ENCODE peak calls at places on chromosomes 5 and 9, in four cellular contexts. V is pancreas, O is left lung, B is heart left ventricle. P is an unnamed sample.

GRCh38 chr5:77101298-77101697 is 14.2 kb upstream of the ZBED3 start:
- DNase-seq in O (no peak), V (no peak), B (no peak), P (no peak)

GRCh38 chr9:84419203-84419602 is 78.6 kb upstream of the SLC28A3 start:
- DNase-seq in V (no peak), O (no peak), B (no peak), P (no peak)

GRCh38 chr9:30628915-30629564 is 1755.4 kb upstream of the ACO1 start:
- DNase-seq in O (no peak), V (no peak), B (no peak), P (no peak)

GRCh38 chr5:133309166-133309791 is 257.5 kb downstream of the HSPA4 start:
- DNase-seq in O (no peak), B (no peak), V (no peak), P (no peak)

GRCh38 chr5:19927919-19928318 is 60.1 kb downstream of the CDH18 start:
- DNase-seq in V (no peak), O (no peak), B (no peak), P (no peak)

GRCh38 chr9:73539881-73540280 is 388.2 kb downstream of the ANXA1 start:
- DNase-seq in V (no peak), B (no peak), O (no peak), P (no peak)

GRCh38 chr5:10552183-10553143 is 11.4 kb upstream of the ANKRD33B start:
- DNase-seq in B (no peak), O (no peak), V (no peak), P (peak; percentile 84)

GRCh38 chr5:136249678-136250266 is 56.8 kb upstream of the SMIM32 start:
- DNase-seq in O (peak; percentile 39), V (peak; percentile 38), B (peak; percentile 51), P (peak; percentile 50)

GRCh38 chr9:133972041-133972970 is 19.8 kb downstream of the VAV2 start:
- DNase-seq in B (peak; percentile 5), V (no peak), O (no peak), P (no peak)

DNA sequence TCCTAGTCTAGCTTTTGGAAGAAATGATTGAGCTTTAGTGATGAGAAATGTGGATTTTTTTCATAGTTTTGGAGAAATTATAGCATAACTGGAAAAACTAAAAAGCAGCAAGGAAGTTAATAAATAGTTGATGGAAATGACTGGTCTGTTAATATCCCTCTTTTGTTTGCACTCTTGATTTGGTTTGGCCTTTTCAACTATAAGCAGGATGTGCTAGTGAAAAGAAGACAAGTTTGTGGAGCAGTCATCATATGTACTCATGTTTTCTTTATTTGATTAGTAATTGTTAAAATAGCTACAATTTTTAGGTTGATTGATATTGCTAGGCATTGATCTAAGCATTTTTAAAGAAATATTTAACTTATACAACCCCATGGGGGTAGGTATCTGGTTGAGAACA is 374.7 kb downstream of the TAF11L14 start:
- DNase-seq in V (no peak), B (no peak), O (no peak), P (no peak)
- H3K9me3 ChIP-seq in V (no peaks in the 10 kb centered on the region), B (no peaks in the 10 kb centered on the region), O (peaks cover 7% of the 10 kb centered on the region), P (no peaks in the 10 kb centered on the region)

GRCh38 chr5:73726606-73727231 is 100.7 kb downstream of the ARHGEF28 start:
- DNase-seq in V (no peak), O (no peak), B (no peak), P (no peak)

GRCh38 chr5:73726071-73726470 is 100.1 kb downstream of the ARHGEF28 start:
- DNase-seq in V (no peak), B (no peak), O (no peak), P (no peak)

GRCh38 chr5:73727470-73727869 is 101.5 kb downstream of the ARHGEF28 start:
- DNase-seq in O (no peak), V (no peak), B (no peak), P (no peak)

GRCh38 chr5:73728493-73729273 is 102.7 kb downstream of the ARHGEF28 start:
- DNase-seq in V (peak; percentile 23), B (no peak), O (no peak), P (no peak)

DNA sequence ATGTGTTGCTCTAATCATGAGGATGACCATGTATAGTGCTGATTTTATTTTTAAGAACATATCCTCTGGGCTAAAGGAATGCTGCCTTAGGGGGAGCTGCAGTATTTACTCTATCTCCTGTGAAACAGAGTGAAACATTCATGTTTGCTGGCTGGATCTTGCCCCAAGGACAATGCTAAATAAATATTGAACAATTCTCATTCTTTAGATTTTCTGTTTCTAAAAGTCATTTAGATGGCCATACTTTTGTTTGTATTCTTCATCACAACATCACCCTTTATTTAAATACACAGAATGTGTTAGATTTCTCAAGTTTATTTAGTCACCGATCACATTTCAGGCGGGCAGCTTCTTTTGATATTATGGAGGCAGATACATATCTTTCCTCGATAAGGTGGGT is 103.3 kb downstream of the ARHGEF28 start:
- DNase-seq in O (no peak), V (peak; percentile 28), B (no peak), P (peak; percentile 54)
- H3K4me3 ChIP-seq in O (no peak overlapping the region), V (no peak overlapping the region), B (no peak overlapping the region), P (no peak overlapping the region)

GRCh38 chr9:99118782-99119466 is 14.0 kb downstream of the TGFBR1 start:
- DNase-seq in O (no peak), V (no peak), B (no peak), P (no peak)
- H3K4me1 ChIP-seq in O (peaks cover 81% of the 10 kb centered on the region), V (no peaks in the 10 kb centered on the region), B (no peaks in the 10 kb centered on the region), P (no peaks in the 10 kb centered on the region)

DNA sequence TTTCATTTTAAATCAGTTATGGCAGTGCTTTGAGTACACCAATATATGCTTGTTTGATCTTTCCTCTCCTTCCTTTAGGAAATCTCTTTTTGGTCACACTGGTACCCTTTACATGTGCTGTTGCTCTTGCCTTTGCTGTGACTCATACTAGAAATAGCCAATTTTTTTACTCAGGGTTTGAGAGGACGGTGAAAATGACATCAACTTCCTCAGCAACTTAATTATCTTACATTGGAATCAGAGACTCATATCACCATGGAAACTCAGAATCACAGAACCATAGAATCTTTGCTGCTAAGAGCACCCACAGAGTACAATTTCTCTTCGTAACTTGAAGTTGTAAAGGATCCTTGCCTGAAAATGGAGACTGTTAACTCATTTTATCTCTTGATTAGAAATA is 13.8 kb upstream of the ZNF300 start:
- DNase-seq in O (no peak), B (no peak), V (no peak), P (no peak)
- H3K9me3 ChIP-seq in O (peaks cover 100% of the 10 kb centered on the region), B (peaks cover 94% of the 10 kb centered on the region), V (peaks cover 8% of the 10 kb centered on the region), P (peaks cover 6% of the 10 kb centered on the region)